ENCODE peak calls at places on chromosomes 3 and 15, in five cellular contexts. A is Right ventricle myocardium superior, S is Calu3, G is NCI-H2081, V is hepatic stellate cell. W is an unnamed sample.

GRCh38 chr3:193132923-193133463 is 108.0 kb upstream of the PLAAT1 start:
- DNase-seq in A (no peak), S (no peak), G (no peak), V (no peak), W (no peak)

GRCh38 chr3:188940213-188940914 is 231.4 kb upstream of the TPRG1 start:
- DNase-seq in A (no peak), S (no peak), G (no peak), V (no peak), W (no peak)

GRCh38 chr3:116927918-116928317 is 218.3 kb downstream of the TUSC7 start:
- DNase-seq in A (no peak), S (no peak), G (no peak), V (no peak), W (no peak)

GRCh38 chr3:63954182-63954581 is 42.0 kb upstream of the SCAANT1 start:
- DNase-seq in A (no peak), S (no peak), G (no peak), V (no peak), W (no peak)

GRCh38 chr15:40115670-40116093 is 7.0 kb upstream of the BMF start:
- DNase-seq in A (no peak), S (peak), G (no peak), V (no peak), W (no peak)

GRCh38 chr15:64334530-64334929 is 21.4 kb downstream of the CSNK1G1 start:
- DNase-seq in A (no peak), S (no peak), G (no peak), V (no peak), W (no peak)

GRCh38 chr3:150170843-150171513 is 200.3 kb upstream of the PFN2 start:
- DNase-seq in A (peak), S (no peak), G (no peak), V (no peak), W (no peak)

GRCh38 chr15:75727851-75728715 is 15.4 kb upstream of the CSPG4 start:
- DNase-seq in A (peak), S (peak), G (peak), V (peak), W (peak)

GRCh38 chr3:174466471-174467054 is 392.6 kb upstream of the NAALADL2 start:
- DNase-seq in A (no peak), S (no peak), G (no peak), V (no peak), W (no peak)

W was measured in NCI-H1436.